ENCODE peak calls at places on chromosomes 7 and 10, in six cellular contexts. H is neural progenitor cell, E is lower lobe of right lung, J is cardiac muscle cell, W is SJSA1, T is esophagus muscularis mucosa. P is an unnamed sample.
A peak's percentile ranks its signal among the peaks of the same experiment; 100 is the strongest.

GRCh38 chr7:74042746-74043522 is 15.0 kb downstream of the ELN start:
- DNase-seq in H (no peak), E (no peak), J (no peak), W (no peak), T (no peak), P (peak; percentile 81)

GRCh38 chr10:66680886-66681285 is 244.9 kb upstream of the LRRTM3 start:
- DNase-seq in H (no peak), E (no peak), J (no peak), W (no peak), T (no peak), P (no peak)

GRCh38 chr10:91198781-91199180 is 21.7 kb upstream of the PCGF5 start:
- DNase-seq in H (no peak), E (no peak), J (no peak), W (no peak), T (no peak), P (no peak)

GRCh38 chr10:80462986-80463741 is 9.1 kb downstream of the TSPAN14 start:
- DNase-seq in H (no peak), E (no peak), J (no peak), W (no peak), T (peak; percentile 81), P (no peak)

GRCh38 chr7:141915565-141915964 is 634 bp upstream of the OR9A4 start:
- DNase-seq in H (no peak), E (no peak), J (no peak), W (no peak), T (no peak), P (no peak)

GRCh38 chr7:149456770-149457421 is 4.0 kb downstream of the ZNF777 start:
- DNase-seq in H (no peak), E (no peak), J (no peak), W (no peak), T (peak; percentile 37), P (no peak)

GRCh38 chr7:2209146-2209960 is 23.4 kb downstream of the MAD1L1 start:
- DNase-seq in H (peak; percentile 86), E (peak; percentile 72), J (peak; percentile 87), W (peak; percentile 74), T (no peak), P (peak; percentile 96)

GRCh38 chr7:105268056-105268455 is 120.7 kb downstream of the SRPK2 start:
- DNase-seq in H (no peak), E (no peak), J (no peak), W (no peak), T (no peak), P (no peak)

GRCh38 chr10:102627446-102628293 is 16.6 kb upstream of the TRIM8 start:
- DNase-seq in H (peak; percentile 91), E (peak; percentile 62), J (no peak), W (peak; percentile 93), T (no peak), P (peak; percentile 90)

GRCh38 chr10:98433881-98434732 is 12.6 kb downstream of the HPS1 start:
- DNase-seq in H (no peak), E (no peak), J (no peak), W (no peak), T (no peak), P (peak; percentile 7)

GRCh38 chr10:5515948-5516761 is 8.6 kb upstream of the CALML3 start:
- DNase-seq in H (no peak), E (no peak), J (no peak), W (no peak), T (no peak), P (no peak)

GRCh38 chr10:110500515-110500905 is 2.8 kb downstream of the DUSP5 start:
- DNase-seq in H (no peak), E (no peak), J (peak; percentile 86), W (peak; percentile 87), T (no peak), P (no peak)

GRCh38 chr10:61937631-61938284 is 36.3 kb downstream of the ARID5B start:
- DNase-seq in H (no peak), E (no peak), J (no peak), W (no peak), T (no peak), P (no peak)

GRCh38 chr7:87234949-87235348 is 15.4 kb upstream of the TMEM243 start:
- DNase-seq in H (no peak), E (no peak), J (no peak), W (no peak), T (no peak), P (no peak)

GRCh38 chr7:151139071-151139521 is 28.4 kb downstream of the GBX1 start:
- DNase-seq in H (no peak), E (no peak), J (no peak), W (peak; percentile 43), T (no peak), P (peak; percentile 84)

GRCh38 chr10:119423510-119423874 is 119.0 kb downstream of the RGS10 start:
- DNase-seq in H (no peak), E (no peak), J (no peak), W (no peak), T (no peak), P (no peak)

GRCh38 chr7:20083781-20084180 is 133.4 kb downstream of the MACC1 start:
- DNase-seq in H (no peak), E (no peak), J (no peak), W (no peak), T (no peak), P (no peak)

GRCh38 chr10:123287594-123288247 is 133.5 kb downstream of the BUB3 start:
- DNase-seq in H (no peak), E (no peak), J (no peak), W (peak; percentile 13), T (no peak), P (no peak)

GRCh38 chr7:23545493-23545892 is 13.7 kb upstream of the TRA2A start:
- DNase-seq in H (no peak), E (no peak), J (no peak), W (no peak), T (no peak), P (no peak)

GRCh38 chr10:124906551-124907001 is 35.3 kb upstream of the ZRANB1 start:
- DNase-seq in H (no peak), E (no peak), J (no peak), W (peak; percentile 60), T (no peak), P (no peak)

GRCh38 chr7:157683251-157684156 is 346.7 kb downstream of the DNAJB6 start:
- DNase-seq in H (peak; percentile 35), E (no peak), J (no peak), W (peak; percentile 24), T (no peak), P (peak; percentile 63)

GRCh38 chr10:77377678-77378352 is 259.8 kb downstream of the KCNMA1 start:
- DNase-seq in H (no peak), E (no peak), J (no peak), W (no peak), T (no peak), P (no peak)

GRCh38 chr7:87202208-87202607 is 17.3 kb downstream of the TMEM243 start:
- DNase-seq in H (no peak), E (no peak), J (no peak), W (no peak), T (no peak), P (no peak)

GRCh38 chr10:15725603-15726002 is 5.9 kb upstream of the ITGA8 start:
- DNase-seq in H (peak; percentile 72), E (no peak), J (peak; percentile 74), W (no peak), T (peak; percentile 37), P (peak; percentile 24)

GRCh38 chr7:28406192-28406591 is 6.1 kb upstream of the CREB5 start:
- DNase-seq in H (peak; percentile 39), E (no peak), J (no peak), W (no peak), T (no peak), P (peak; percentile 61)

GRCh38 chr7:143954163-143954894 is at the start of gene OR2F1:
- DNase-seq in H (no peak), E (no peak), J (no peak), W (no peak), T (no peak), P (no peak)

GRCh38 chr7:100539436-100540006 is 518 bp downstream of the AGFG2 start:
- DNase-seq in H (peak; percentile 51), E (no peak), J (no peak), W (no peak), T (no peak), P (peak; percentile 79)

GRCh38 chr7:2063562-2064360 is 169.0 kb downstream of the MAD1L1 start:
- DNase-seq in H (no peak), E (peak; percentile 70), J (no peak), W (no peak), T (no peak), P (peak; percentile 83)

GRCh38 chr10:86443936-86444335 is 77.3 kb upstream of the GRID1 start:
- DNase-seq in H (no peak), E (no peak), J (no peak), W (no peak), T (no peak), P (no peak)

GRCh38 chr7:155762639-155763038 is 49.6 kb downstream of the SHH start:
- DNase-seq in H (no peak), E (no peak), J (no peak), W (no peak), T (no peak), P (no peak)
- H3K36me3 ChIP-seq in H (no peaks in the 10 kb centered on the region), E (peaks cover 47% of the 10 kb centered on the region), J (peaks cover 20% of the 10 kb centered on the region), W (peaks cover 68% of the 10 kb centered on the region), T (peaks cover 51% of the 10 kb centered on the region), P (peaks cover 8% of the 10 kb centered on the region)

GRCh38 chr7:121002-121401 is 71.4 kb upstream of the FAM20C start:
- DNase-seq in H (no peak), E (no peak), J (no peak), W (no peak), T (no peak), P (no peak)
- H3K4me3 ChIP-seq in H (no peak overlapping the region), E (no peak overlapping the region), J (no peak overlapping the region), W (no peak overlapping the region), T (no peak overlapping the region), P (peak overlapping the region; percentile 21)

DNA sequence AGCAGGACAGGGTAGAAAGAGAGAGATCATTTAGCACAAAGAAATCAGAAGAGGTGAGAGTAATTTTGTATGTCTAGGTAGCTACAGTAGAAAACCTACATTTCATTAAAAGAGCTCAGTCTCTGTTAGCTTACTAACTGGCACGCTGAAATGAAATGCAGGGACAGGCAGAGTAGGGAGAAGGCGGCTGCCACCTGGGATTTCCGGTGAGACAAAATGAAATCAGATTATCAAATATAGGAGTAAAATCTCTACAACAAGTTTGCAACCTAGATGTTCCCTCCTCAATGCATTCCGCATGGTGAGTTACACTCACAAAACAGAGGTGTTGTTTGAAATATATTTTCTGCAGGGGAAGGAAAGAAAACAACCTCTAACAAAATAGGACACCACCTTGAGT is 55.9 kb downstream of the VOPP1 start:
- DNase-seq in H (no peak), E (no peak), J (no peak), W (no peak), T (no peak), P (no peak)
- H3K36me3 ChIP-seq in H (no peaks in the 10 kb centered on the region), E (peaks cover 39% of the 10 kb centered on the region), J (no peaks in the 10 kb centered on the region), W (peaks cover 72% of the 10 kb centered on the region), T (peaks cover 50% of the 10 kb centered on the region), P (peaks cover 7% of the 10 kb centered on the region)

DNA sequence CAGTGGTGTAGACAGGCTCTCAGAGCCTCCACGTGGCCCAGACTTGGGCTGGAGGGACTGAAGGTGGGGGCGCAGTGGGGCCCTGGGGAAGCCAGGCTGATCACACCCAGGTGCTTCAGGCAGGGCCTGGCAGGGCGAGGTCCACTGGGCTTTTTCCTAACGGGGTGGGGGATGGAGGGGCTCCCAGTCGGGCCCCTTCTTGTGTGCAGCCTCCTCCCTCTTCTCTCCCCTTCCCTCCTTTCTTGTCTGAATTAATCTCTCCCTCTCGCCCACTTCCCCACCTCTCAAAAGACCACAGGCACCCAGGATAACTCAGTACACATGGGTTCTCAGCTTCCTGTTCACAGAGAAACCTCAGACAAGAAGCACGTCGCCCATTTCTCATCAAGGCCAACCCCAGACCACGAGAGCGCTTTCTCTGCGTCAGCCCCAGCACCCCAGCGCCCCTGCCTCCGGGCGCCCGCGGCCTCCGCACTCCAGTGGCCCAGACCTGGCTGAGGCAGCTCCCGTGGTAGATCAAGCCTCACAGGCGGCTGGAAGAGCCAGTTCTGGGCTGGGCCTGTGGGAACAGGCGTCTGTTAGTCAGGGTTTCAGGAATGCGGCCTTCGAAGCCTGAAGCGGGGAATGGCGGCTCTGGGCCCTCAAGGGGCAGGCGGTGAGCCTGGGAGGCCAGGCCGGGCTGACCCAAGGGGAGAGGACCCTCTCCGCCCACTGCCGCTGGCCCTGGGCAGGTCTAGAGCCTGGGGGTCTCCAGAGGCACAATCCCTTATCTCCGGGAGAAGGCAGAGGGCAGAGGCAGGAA is 50.6 kb downstream of the PWWP2B start:
- DNase-seq in H (peak; percentile 56), E (peak; percentile 75), J (no peak), W (no peak), T (no peak), P (peak; percentile 77)
- H3K4me3 ChIP-seq in H (no peak overlapping the region), E (peak overlapping the region; percentile 33), J (no peak overlapping the region), W (no peak overlapping the region), T (no peak overlapping the region), P (no peak overlapping the region)